ENCODE peak calls at places on chromosomes 12 and 14, in four cellular contexts. One of them, this sample, is unnamed.

GRCh38 chr14:20606190-20606901 is 15.2 kb upstream of the RNASE12 start:
- DNase-seq in endothelial cell: peak
- DNase-seq in HTR-8/SVneo: no peak
- DNase-seq in progenitor cell of endocrine pancreas: no peak
- DNase-seq in this sample: no peak

GRCh38 chr14:68089146-68089715 is 269.7 kb downstream of the RAD51B start:
- DNase-seq in endothelial cell: no peak
- DNase-seq in HTR-8/SVneo: peak
- DNase-seq in progenitor cell of endocrine pancreas: no peak
- DNase-seq in this sample: no peak

GRCh38 chr12:24853588-24853987 is 95.3 kb downstream of the BCAT1 start:
- DNase-seq in endothelial cell: no peak
- DNase-seq in HTR-8/SVneo: peak
- DNase-seq in progenitor cell of endocrine pancreas: no peak
- DNase-seq in this sample: no peak

GRCh38 chr14:37573355-37573754 is 21.7 kb downstream of the FOXA1 start:
- DNase-seq in endothelial cell: no peak
- DNase-seq in HTR-8/SVneo: no peak
- DNase-seq in progenitor cell of endocrine pancreas: no peak
- DNase-seq in this sample: no peak

GRCh38 chr12:124829008-124829707 is 34.5 kb downstream of the SCARB1 start:
- DNase-seq in endothelial cell: no peak
- DNase-seq in HTR-8/SVneo: peak
- DNase-seq in progenitor cell of endocrine pancreas: no peak
- DNase-seq in this sample: no peak

GRCh38 chr14:100215330-100215885 is 23.5 kb upstream of the YY1 start:
- DNase-seq in endothelial cell: no peak
- DNase-seq in HTR-8/SVneo: no peak
- DNase-seq in progenitor cell of endocrine pancreas: no peak
- DNase-seq in this sample: no peak

GRCh38 chr14:105537580-105538474 is 11.4 kb downstream of the TMEM121 start:
- DNase-seq in endothelial cell: peak
- DNase-seq in HTR-8/SVneo: peak
- DNase-seq in progenitor cell of endocrine pancreas: peak
- DNase-seq in this sample: peak

GRCh38 chr12:89316705-89317139 is 35.6 kb downstream of the DUSP6 start:
- DNase-seq in endothelial cell: no peak
- DNase-seq in HTR-8/SVneo: no peak
- DNase-seq in progenitor cell of endocrine pancreas: no peak
- DNase-seq in this sample: no peak

GRCh38 chr14:101045511-101045910 is 142.0 kb upstream of the RTL1 start:
- DNase-seq in endothelial cell: no peak
- DNase-seq in HTR-8/SVneo: no peak
- DNase-seq in progenitor cell of endocrine pancreas: no peak
- DNase-seq in this sample: no peak

GRCh38 chr14:99736600-99737371 is 52.7 kb downstream of the CYP46A1 start:
- DNase-seq in endothelial cell: no peak
- DNase-seq in HTR-8/SVneo: no peak
- DNase-seq in progenitor cell of endocrine pancreas: no peak
- DNase-seq in this sample: no peak

GRCh38 chr12:481422-481821 is 21.7 kb downstream of the B4GALNT3 start:
- DNase-seq in endothelial cell: no peak
- DNase-seq in HTR-8/SVneo: no peak
- DNase-seq in progenitor cell of endocrine pancreas: no peak
- DNase-seq in this sample: no peak

GRCh38 chr14:96403409-96403808 is 11.5 kb downstream of the AK7 start:
- DNase-seq in endothelial cell: no peak
- DNase-seq in HTR-8/SVneo: no peak
- DNase-seq in progenitor cell of endocrine pancreas: no peak
- DNase-seq in this sample: no peak

GRCh38 chr14:56944397-56944796 is 134.1 kb upstream of the OTX2 start:
- DNase-seq in endothelial cell: no peak
- DNase-seq in HTR-8/SVneo: no peak
- DNase-seq in progenitor cell of endocrine pancreas: no peak
- DNase-seq in this sample: no peak

GRCh38 chr12:14937689-14938088 is 648 bp downstream of the ERP27 start:
- DNase-seq in endothelial cell: no peak
- DNase-seq in HTR-8/SVneo: no peak
- DNase-seq in progenitor cell of endocrine pancreas: no peak
- DNase-seq in this sample: no peak

GRCh38 chr12:6341439-6342139 is at the start of gene TNFRSF1A:
- DNase-seq in endothelial cell: peak
- DNase-seq in HTR-8/SVneo: peak
- DNase-seq in progenitor cell of endocrine pancreas: peak
- DNase-seq in this sample: no peak

This sample was measured in type B pancreatic cell.